ENCODE peak calls at places on chromosomes 16 and 17, in five cellular contexts. N is activated T-cell treated with anti-CD3 and anti-CD28 coated beads for 1 hour; F is HEK293T; D is stimulated activated CD8-positive, alpha-beta memory T cell treated with anti-CD3 and anti-CD28 coated beads, Interleukin-2, amount 100 ng/mL, for 1 hour; U is EL. S is an unnamed sample.

GRCh38 chr17:35238817-35239216 is 4.1 kb upstream of the SLFN5 start:
- DNase-seq in N (no peak), F (no peak), D (no peak), U (peak), S (no peak)

GRCh38 chr17:42277342-42277712 is 1.1 kb upstream of the STAT5B start:
- DNase-seq in N (no peak), F (no peak), D (no peak), U (no peak), S (no peak)

GRCh38 chr16:86306046-86306644 is 204.2 kb upstream of the FOXF1 start:
- DNase-seq in N (no peak), F (no peak), D (no peak), U (no peak), S (no peak)

GRCh38 chr16:24689128-24689527 is 40.3 kb upstream of the TNRC6A start:
- DNase-seq in N (no peak), F (peak), D (no peak), U (peak), S (peak)

GRCh38 chr16:22189473-22190168 is 16.5 kb upstream of the EEF2K start:
- DNase-seq in N (peak), F (no peak), D (peak), U (peak), S (peak)

GRCh38 chr16:86033016-86033474 is 134.1 kb downstream of the IRF8 start:
- DNase-seq in N (no peak), F (no peak), D (no peak), U (no peak), S (no peak)

GRCh38 chr17:79340771-79341528 is 266.3 kb downstream of the ENGASE start:
- DNase-seq in N (no peak), F (no peak), D (no peak), U (no peak), S (no peak)

GRCh38 chr17:38724337-38724988 is 5.7 kb upstream of the CISD3 start:
- DNase-seq in N (no peak), F (no peak), D (no peak), U (no peak), S (peak)

GRCh38 chr17:82836823-82837357 is 2.9 kb downstream of the ZNF750 start:
- DNase-seq in N (no peak), F (peak), D (no peak), U (no peak), S (no peak)

GRCh38 chr17:15998031-15998574 is 1.4 kb downstream of the ZSWIM7 start:
- DNase-seq in N (no peak), F (no peak), D (no peak), U (no peak), S (no peak)

S was measured in endothelial cell of umbilical vein.